ENCODE peak calls at places on chromosomes 13 and 19, in four cellular contexts. G is Peyer's patch, L is left ventricle myocardium inferior, S is mesendoderm. W is an unnamed sample.

GRCh38 chr19:58227964-58228583 is 640 bp upstream of the ZNF544 start:
- DNase-seq in G (no peak), L (no peak), S (peak; percentile 25), W (no peak)

GRCh38 chr19:13796301-13797057 is 1.2 kb downstream of the ZSWIM4 start:
- DNase-seq in G (no peak), L (peak; percentile 76), S (peak; percentile 46), W (peak; percentile 64)

GRCh38 chr13:77833331-77833863 is 85.2 kb downstream of the EDNRB start:
- DNase-seq in G (no peak), S (no peak), L (no peak), W (no peak)

GRCh38 chr13:74930402-74931165 is 551.4 kb downstream of the TBC1D4 start:
- DNase-seq in G (no peak), L (no peak), S (no peak), W (no peak)

GRCh38 chr13:107457686-107458085 is 757.6 kb downstream of the LIG4 start:
- DNase-seq in S (peak; percentile 14), L (no peak), G (no peak), W (no peak)

GRCh38 chr19:16025108-16026101 is 50.9 kb upstream of the TPM4 start:
- DNase-seq in L (no peak), G (peak; percentile 54), S (peak; percentile 54), W (no peak)

GRCh38 chr13:37534181-37534580 is 64.4 kb downstream of the POSTN start:
- DNase-seq in S (no peak), L (no peak), G (no peak), W (no peak)

GRCh38 chr19:16258440-16258903 is 60.8 kb downstream of the AP1M1 start:
- DNase-seq in G (no peak), L (peak; percentile 81), S (no peak), W (peak; percentile 81)

GRCh38 chr13:33797622-33798021 is 20.3 kb upstream of the RFC3 start:
- DNase-seq in L (no peak), S (no peak), G (no peak), W (no peak)

GRCh38 chr13:43878897-43879322 is 630 bp downstream of the CCDC122 start:
- DNase-seq in L (peak; percentile 76), G (no peak), S (peak; percentile 58), W (peak; percentile 90)

GRCh38 chr19:1587872-1588271 is 4.8 kb downstream of the MBD3 start:
- DNase-seq in L (no peak), S (no peak), G (no peak), W (no peak)
- H3K27ac ChIP-seq in L (no peak overlapping the region), S (no peak overlapping the region), G (no peak overlapping the region), W (no peak overlapping the region)

DNA sequence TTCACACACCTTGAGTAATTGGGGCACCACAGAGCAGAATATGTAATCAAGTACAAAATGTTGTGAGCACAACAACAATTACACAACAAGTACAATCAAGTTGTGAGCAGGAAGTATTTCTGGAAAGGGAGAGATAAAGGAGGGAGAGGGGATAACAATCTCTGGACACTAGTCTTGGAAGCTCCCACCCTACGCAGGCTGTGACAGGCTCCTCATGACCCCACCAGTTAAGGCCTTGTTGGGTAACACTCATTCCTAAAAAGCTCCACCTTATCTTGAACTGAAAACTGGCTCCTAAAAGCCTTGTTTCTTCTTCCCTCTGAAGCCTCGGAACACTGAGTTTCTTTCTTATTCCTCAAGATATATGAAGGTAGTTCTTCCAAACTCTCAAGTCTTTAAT is 806.0 kb downstream of the UQCRFS1 start:
- DNase-seq in G (no peak), S (no peak), L (no peak), W (no peak)
- H3K4me1 ChIP-seq in G (no peaks in the 10 kb centered on the region), S (peaks cover 2% of the 10 kb centered on the region), L (no peaks in the 10 kb centered on the region), W (no peaks in the 10 kb centered on the region)

DNA sequence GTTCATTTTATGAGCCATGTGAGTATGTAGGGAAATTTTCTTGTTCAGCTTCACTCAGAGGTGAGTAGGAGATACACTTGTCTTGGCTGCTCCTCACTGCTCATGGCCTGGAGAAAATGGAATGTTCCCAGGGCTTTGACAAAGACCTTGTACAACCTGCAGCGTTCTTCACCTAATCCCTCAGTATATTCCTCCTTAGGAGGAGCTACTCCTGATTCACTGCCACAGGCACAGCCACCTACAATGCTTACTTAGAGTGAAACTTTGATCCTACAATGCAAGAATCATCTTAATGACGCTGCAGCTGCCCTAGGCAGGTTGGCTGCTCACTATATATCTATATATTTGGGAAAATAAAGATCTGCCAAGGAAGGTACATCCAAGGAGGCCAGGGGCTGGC is 364.2 kb downstream of the KLF5 start:
- DNase-seq in G (no peak), S (no peak), L (no peak), W (no peak)
- H3K27ac ChIP-seq in G (no peak overlapping the region), S (no peak overlapping the region), L (no peak overlapping the region), W (no peak overlapping the region)

GRCh38 chr13:29840585-29840984 is 9.8 kb downstream of the UBL3 start:
- DNase-seq in G (no peak), S (no peak), L (no peak), W (no peak)
- H3K4me1 ChIP-seq in G (no peaks in the 10 kb centered on the region), S (no peaks in the 10 kb centered on the region), L (peaks cover 45% of the 10 kb centered on the region), W (peaks cover 33% of the 10 kb centered on the region)

GRCh38 chr19:41363753-41364545 is at the start of gene B9D2:
- DNase-seq in L (peak; percentile 98), G (peak; percentile 98), S (peak; percentile 99), W (peak; percentile 99)

GRCh38 chr19:41364546-41365391 is 820 bp upstream of the B9D2 start:
- DNase-seq in L (no peak), G (no peak), S (no peak), W (no peak)

GRCh38 chr19:41362143-41362847 is 1.7 kb downstream of the B9D2 start:
- DNase-seq in L (no peak), G (no peak), S (no peak), W (no peak)

GRCh38 chr19:41366089-41366488 is 2.1 kb upstream of the B9D2 start:
- DNase-seq in G (no peak), S (no peak), L (no peak), W (no peak)

GRCh38 chr19:41363371-41363752 is 587 bp downstream of the B9D2 start:
- DNase-seq in L (no peak), G (no peak), S (no peak), W (no peak)
- H3K27ac ChIP-seq in L (peak overlapping the region; percentile 97), G (peak overlapping the region; percentile 99), S (no peak overlapping the region), W (peak overlapping the region; percentile 98)

GRCh38 chr19:38003427-38004099 is 96.6 kb downstream of the SIPA1L3 start:
- DNase-seq in S (peak; percentile 79), G (no peak), L (peak; percentile 68), W (peak; percentile 80)
- H3K4me1 ChIP-seq in S (peaks cover 11% of the 10 kb centered on the region), G (no peaks in the 10 kb centered on the region), L (peaks cover 46% of the 10 kb centered on the region), W (peaks cover 40% of the 10 kb centered on the region)

GRCh38 chr19:1906985-1907562 is 1.9 kb downstream of the ADAT3 start:
- DNase-seq in L (no peak), S (no peak), G (no peak), W (no peak)
- H3K27ac ChIP-seq in L (no peak overlapping the region), S (no peak overlapping the region), G (peak overlapping the region; percentile 88), W (peak overlapping the region; percentile 53)

DNA sequence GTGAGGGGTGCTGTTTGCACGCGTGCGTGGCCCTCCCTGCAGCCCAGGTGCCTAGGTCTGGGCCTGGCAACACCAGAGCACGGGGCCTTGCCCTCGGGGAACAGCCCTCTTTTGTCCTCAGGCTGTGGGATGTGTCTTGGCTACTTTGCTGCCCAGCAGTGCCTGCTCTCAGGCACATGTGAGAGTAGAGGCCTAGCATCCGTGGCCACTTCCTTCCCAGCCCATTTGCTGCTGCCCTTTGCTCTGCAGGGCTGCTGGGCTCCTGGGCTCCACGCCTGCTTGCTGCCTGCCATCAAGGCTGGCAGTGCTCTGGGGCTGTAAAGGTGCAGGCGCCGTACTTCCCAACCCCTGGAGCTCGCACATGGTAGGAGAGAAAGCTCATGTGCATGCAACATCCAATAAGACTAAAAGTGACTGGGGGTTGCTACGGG is 46.6 kb downstream of the CAPN12 start:
- DNase-seq in L (no peak), G (peak; percentile 75), S (no peak), W (no peak)
- H3K4me1 ChIP-seq in L (peaks cover 100% of the 10 kb centered on the region), G (peaks cover 24% of the 10 kb centered on the region), S (peaks cover 5% of the 10 kb centered on the region), W (peaks cover 96% of the 10 kb centered on the region)